ENCODE peak calls at places on chromosomes 6 and 20, in eight cellular contexts. Y is NCI-H2107; W is GM13977; M is CD4-positive, alpha-beta memory T cell; K is activated T-cell treated with anti-CD3 and anti-CD28 coated beads for 1 hour; X is EL; N is heart left ventricle; H is GM19239. A is an unnamed sample.

GRCh38 chr20:36399147-36399968 is 93.2 kb downstream of the DLGAP4 start:
- DNase-seq in W (peak; percentile 77), Y (no peak), K (peak; percentile 5), H (peak; percentile 56), N (no peak), X (peak; percentile 50), M (peak; percentile 9), A (peak; percentile 25)

GRCh38 chr6:34039943-34040342 is 105.9 kb downstream of the GRM4 start:
- DNase-seq in M (no peak), X (no peak), N (no peak), H (no peak), Y (no peak), K (no peak), W (no peak), A (no peak)

GRCh38 chr6:162875070-162875469 is 147.3 kb downstream of the PACRG start:
- DNase-seq in H (no peak), N (no peak), M (no peak), Y (no peak), W (no peak), K (no peak), X (no peak), A (no peak)

GRCh38 chr6:105253787-105254186 is 74.0 kb upstream of the POPDC3 start:
- DNase-seq in N (no peak), H (no peak), X (no peak), W (no peak), M (no peak), K (no peak), Y (no peak), A (no peak)

GRCh38 chr6:159522877-159523547 is 170.0 kb downstream of the SOD2 start:
- DNase-seq in N (no peak), Y (no peak), W (no peak), K (no peak), M (no peak), X (no peak), H (no peak), A (no peak)

GRCh38 chr6:21277601-21278043 is 315.9 kb upstream of the SOX4 start:
- DNase-seq in H (no peak), X (no peak), K (no peak), N (no peak), Y (no peak), M (no peak), W (no peak), A (no peak)

GRCh38 chr6:4603291-4603690 is 172.9 kb upstream of the CDYL start:
- DNase-seq in H (no peak), Y (no peak), W (no peak), N (peak; percentile 53), K (no peak), M (no peak), X (peak; percentile 98), A (no peak)

GRCh38 chr6:124962617-124963415 is 579 bp downstream of the RNF217 start:
- DNase-seq in H (no peak), Y (no peak), W (peak; percentile 28), X (peak; percentile 51), M (no peak), N (peak; percentile 36), K (no peak), A (peak; percentile 2)

GRCh38 chr6:155121699-155122098 is 126.6 kb downstream of the TIAM2 start:
- DNase-seq in X (peak; percentile 29), H (no peak), W (no peak), Y (no peak), N (no peak), M (no peak), K (no peak), A (no peak)

GRCh38 chr6:130945401-130945919 is 117.6 kb downstream of the EPB41L2 start:
- DNase-seq in K (no peak), W (no peak), H (no peak), Y (no peak), N (no peak), M (no peak), X (no peak), A (no peak)

GRCh38 chr6:36692861-36693702 is 4.5 kb upstream of the RAB44 start:
- DNase-seq in M (no peak), H (no peak), N (no peak), W (no peak), X (no peak), Y (no peak), K (no peak), A (no peak)

GRCh38 chr6:56222509-56222908 is 24.9 kb downstream of the COL21A1 start:
- DNase-seq in Y (no peak), W (no peak), N (no peak), H (no peak), M (no peak), X (peak; percentile 31), K (no peak), A (no peak)

GRCh38 chr20:38181207-38181693 is 16.2 kb upstream of the TGM2 start:
- DNase-seq in K (no peak), H (peak; percentile 22), X (peak; percentile 57), W (peak; percentile 55), M (no peak), N (no peak), Y (no peak), A (peak; percentile 29)

GRCh38 chr6:25251426-25251825 is 27.7 kb upstream of the CARMIL1 start:
- DNase-seq in X (no peak), M (no peak), K (no peak), W (no peak), N (no peak), Y (no peak), H (no peak), A (no peak)

GRCh38 chr6:116060572-116061283 is at the start of gene FRK:
- DNase-seq in X (no peak), K (no peak), M (no peak), W (no peak), Y (peak; percentile 22), N (peak; percentile 39), H (no peak), A (no peak)

GRCh38 chr6:169158182-169158573 is 95.5 kb downstream of the THBS2 start:
- DNase-seq in K (no peak), N (peak; percentile 82), W (no peak), Y (no peak), X (no peak), M (no peak), H (no peak), A (no peak)

GRCh38 chr6:16625319-16626240 is 135.7 kb downstream of the ATXN1 start:
- DNase-seq in N (no peak), M (no peak), H (no peak), X (peak; percentile 57), Y (no peak), W (no peak), K (no peak), A (no peak)

GRCh38 chr6:10838794-10839333 is 525 bp upstream of the MAK start:
- DNase-seq in X (no peak), N (no peak), M (no peak), W (peak; percentile 78), H (peak; percentile 52), K (no peak), Y (no peak), A (no peak)

GRCh38 chr6:8391934-8392333 is 43.4 kb downstream of the SLC35B3 start:
- DNase-seq in N (no peak), M (no peak), K (no peak), Y (no peak), H (no peak), X (no peak), W (no peak), A (no peak)

GRCh38 chr6:132063738-132064137 is 112.6 kb upstream of the CCN2 start:
- DNase-seq in H (no peak), X (peak; percentile 71), N (peak; percentile 49), W (no peak), K (no peak), M (no peak), Y (no peak), A (no peak)

GRCh38 chr6:7723041-7723447 is 2.9 kb upstream of the BMP6 start:
- DNase-seq in K (peak; percentile 47), H (peak; percentile 20), W (peak; percentile 67), M (peak; percentile 34), X (peak; percentile 83), Y (no peak), N (peak; percentile 81), A (peak; percentile 14)